ENCODE peak calls at places on chromosomes 6 and 20, in five cellular contexts. L is adrenal gland; O is CD4-positive, CD25-positive, alpha-beta regulatory T cell; R is trophoblast cell; X is effector memory CD4-positive, alpha-beta T cell. K is an unnamed sample.

GRCh38 chr6:22642254-22642653 is 72.9 kb downstream of the HDGFL1 start:
- DNase-seq in L (no peak), R (no peak), O (no peak), X (no peak), K (no peak)

GRCh38 chr6:24844061-24844460 is 45.3 kb upstream of the ARMH2 start:
- DNase-seq in R (no peak), L (no peak), O (no peak), X (no peak), K (no peak)

GRCh38 chr6:116389357-116389756 is 18.6 kb downstream of the DSE start:
- DNase-seq in R (no peak), L (no peak), O (no peak), X (no peak), K (no peak)

GRCh38 chr20:16601019-16601418 is 27.8 kb upstream of the KIF16B start:
- DNase-seq in L (no peak), O (no peak), R (no peak), X (no peak), K (no peak)

GRCh38 chr20:1327241-1327653 is 1.7 kb downstream of the SDCBP2 start:
- DNase-seq in X (no peak), R (no peak), L (no peak), O (no peak), K (no peak)

GRCh38 chr6:151665329-151665728 is 142.2 kb upstream of the ESR1 start:
- DNase-seq in X (no peak), R (no peak), O (no peak), L (no peak), K (no peak)

GRCh38 chr20:4808872-4809271 is 87.2 kb downstream of the PRND start:
- DNase-seq in X (no peak), R (peak; percentile 49), L (no peak), O (no peak), K (no peak)

GRCh38 chr6:47230579-47230978 is 79.1 kb downstream of the TNFRSF21 start:
- DNase-seq in O (no peak), L (no peak), R (no peak), X (no peak), K (no peak)

GRCh38 chr6:155418017-155418749 is 37.5 kb downstream of the NOX3 start:
- DNase-seq in X (peak; percentile 18), O (peak; percentile 46), L (no peak), R (peak; percentile 36), K (no peak)

GRCh38 chr6:107304421-107305025 is 154.8 kb downstream of the PDSS2 start:
- DNase-seq in X (no peak), R (peak; percentile 70), L (no peak), O (no peak), K (no peak)

GRCh38 chr6:28776269-28777146 is 147.3 kb downstream of the TRIM27 start:
- DNase-seq in X (no peak), O (no peak), L (no peak), R (peak; percentile 33), K (no peak)

GRCh38 chr20:36506253-36506652 is 35.1 kb upstream of the MYL9 start:
- DNase-seq in O (no peak), X (no peak), L (no peak), R (no peak), K (no peak)

GRCh38 chr20:42380287-42380686 is 762.1 kb upstream of the CHD6 start:
- DNase-seq in L (no peak), R (no peak), O (no peak), X (no peak), K (no peak)

GRCh38 chr6:13624871-13625288 is 9.7 kb downstream of the NOL7 start:
- DNase-seq in L (no peak), R (peak; percentile 62), X (no peak), O (no peak), K (no peak)

GRCh38 chr6:125943528-125944433 is 12.8 kb upstream of the HINT3 start:
- DNase-seq in L (no peak), X (no peak), O (no peak), R (no peak), K (no peak)

GRCh38 chr20:22691369-22692118 is 107.2 kb upstream of the FOXA2 start:
- DNase-seq in L (peak; percentile 76), X (no peak), O (no peak), R (peak; percentile 84), K (peak; percentile 66)

GRCh38 chr6:68559716-68560115 is 75.4 kb upstream of the ADGRB3 start:
- DNase-seq in L (no peak), O (no peak), R (no peak), X (no peak), K (no peak)

GRCh38 chr20:41167118-41167470 is 29.8 kb downstream of the PLCG1 start:
- DNase-seq in O (no peak), L (no peak), R (no peak), X (no peak), K (no peak)

GRCh38 chr6:104859225-104860146 is at the start of gene HACE1:
- DNase-seq in X (peak; percentile 60), L (peak; percentile 90), O (peak; percentile 80), R (peak; percentile 95), K (peak; percentile 84)

GRCh38 chr6:3227363-3228045 is at the start of gene TUBB2B:
- DNase-seq in X (no peak), O (no peak), R (peak; percentile 6), L (no peak), K (no peak)

GRCh38 chr20:1330075-1330830 is 1.3 kb upstream of the SDCBP2 start:
- DNase-seq in X (no peak), L (peak; percentile 85), R (no peak), O (peak; percentile 33), K (no peak)

GRCh38 chr6:139850512-139850911 is 476.1 kb upstream of the CITED2 start:
- DNase-seq in X (no peak), L (no peak), O (no peak), R (no peak), K (no peak)

GRCh38 chr20:4449977-4450715 is 271.6 kb upstream of the PRND start:
- DNase-seq in X (no peak), R (peak; percentile 67), L (no peak), O (no peak), K (no peak)

GRCh38 chr6:33029297-33030184 is 20.1 kb upstream of the HLA-DOA start:
- DNase-seq in L (peak; percentile 50), X (no peak), O (no peak), R (peak; percentile 44), K (no peak)

GRCh38 chr6:11006060-11006459 is 38.0 kb downstream of the ELOVL2 start:
- DNase-seq in O (no peak), X (no peak), R (no peak), L (no peak), K (no peak)

GRCh38 chr6:111468329-111469012 is 14.5 kb downstream of the REV3L start:
- DNase-seq in X (no peak), O (no peak), L (no peak), R (peak; percentile 80), K (no peak)

GRCh38 chr6:148179786-148180185 is 162.9 kb upstream of the SASH1 start:
- DNase-seq in L (no peak), O (no peak), X (no peak), R (peak; percentile 71), K (no peak)

GRCh38 chr6:14108571-14109410 is 8.8 kb upstream of the CD83 start:
- DNase-seq in R (peak; percentile 37), X (no peak), L (no peak), O (no peak), K (no peak)

GRCh38 chr20:19492116-19492515 is 265.9 kb upstream of the RIN2 start:
- DNase-seq in L (peak; percentile 18), R (peak; percentile 73), O (no peak), X (no peak), K (no peak)

GRCh38 chr6:53461682-53462081 is 83.2 kb downstream of the GCLC start:
- DNase-seq in X (no peak), O (no peak), L (no peak), R (no peak), K (no peak)

GRCh38 chr6:53461041-53461656 is 83.8 kb downstream of the GCLC start:
- DNase-seq in X (no peak), R (peak; percentile 70), O (no peak), L (no peak), K (no peak)

GRCh38 chr6:53455678-53456077 is 89.2 kb downstream of the GCLC start:
- DNase-seq in X (no peak), L (no peak), R (no peak), O (no peak), K (no peak)

GRCh38 chr6:53456809-53457208 is 88.1 kb downstream of the GCLC start:
- DNase-seq in X (no peak), L (no peak), O (no peak), R (no peak), K (no peak)

GRCh38 chr6:53458097-53458866 is 86.6 kb downstream of the GCLC start:
- DNase-seq in R (no peak), L (no peak), O (no peak), X (no peak), K (no peak)
- H3K4me3 ChIP-seq in R (no peak overlapping the region), L (no peak overlapping the region), O (no peak overlapping the region), X (no peak overlapping the region), K (no peak overlapping the region)

GRCh38 chr6:41497994-41498393 is 48.2 kb upstream of the FOXP4 start:
- DNase-seq in L (no peak), O (no peak), R (no peak), X (no peak), K (no peak)
- H3K27ac ChIP-seq in L (no peak overlapping the region), O (no peak overlapping the region), R (no peak overlapping the region), X (no peak overlapping the region), K (no peak overlapping the region)

DNA sequence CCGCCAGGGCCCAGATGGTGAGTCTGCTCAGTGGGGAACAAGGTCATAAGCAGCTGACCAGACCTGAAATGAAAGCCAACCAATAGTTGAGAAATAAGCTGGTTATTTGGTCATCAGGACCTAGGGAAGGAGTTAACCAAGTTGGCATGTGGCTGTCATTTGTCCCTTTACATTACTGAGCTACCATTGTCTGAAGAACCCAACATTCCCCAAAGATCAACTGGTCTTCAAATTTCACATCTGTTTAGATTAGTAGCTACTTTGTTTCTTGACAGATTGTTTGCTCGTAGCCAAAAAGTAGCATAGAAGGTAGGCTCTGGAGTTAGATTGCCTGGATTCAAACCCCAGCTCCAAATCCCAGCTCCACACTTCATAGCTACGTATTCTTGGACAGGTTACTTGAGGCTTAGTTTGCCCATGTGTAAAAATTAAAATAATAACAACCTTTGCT is 1.0 kb downstream of the NFKBIL1 start:
- DNase-seq in O (no peak), X (no peak), R (no peak), L (no peak), K (no peak)
- H3K4me3 ChIP-seq in O (no peak overlapping the region), X (no peak overlapping the region), R (peak overlapping the region; percentile 38), L (peak overlapping the region; percentile 60), K (peak overlapping the region; percentile 43)

GRCh38 chr6:39956951-39957350 is 22.7 kb upstream of the MOCS1 start:
- DNase-seq in R (peak; percentile 41), L (no peak), O (no peak), X (no peak), K (no peak)
- H3K27ac ChIP-seq in R (no peak overlapping the region), L (no peak overlapping the region), O (no peak overlapping the region), X (no peak overlapping the region), K (no peak overlapping the region)